ENCODE peak calls at places on chromosome 10, in four cellular contexts. O, E, K and S are unnamed samples.

GRCh38 chr10:63267414-63268138 is 134.4 kb downstream of the NRBF2 start:
- DNase-seq in E (no peak), K (no peak), O (peak), S (peak)

GRCh38 chr10:86349474-86349873 is 17.1 kb downstream of the GRID1 start:
- DNase-seq in O (peak), K (peak), E (no peak), S (no peak)

GRCh38 chr10:118729641-118730258 is 25.0 kb downstream of the CACUL1 start:
- DNase-seq in K (no peak), E (no peak), O (no peak), S (no peak)

GRCh38 chr10:88232978-88233537 is 350.1 kb downstream of the RNLS start:
- DNase-seq in K (no peak), O (no peak), E (no peak), S (no peak)

GRCh38 chr10:74738543-74738942 is 87.9 kb upstream of the KAT6B start:
- DNase-seq in K (no peak), O (no peak), E (no peak), S (no peak)

GRCh38 chr10:46524471-46525176 is 31.8 kb downstream of the GPRIN2 start:
- DNase-seq in O (no peak), K (no peak), E (peak), S (peak)

GRCh38 chr10:490256-490655 is 199.2 kb downstream of the DIP2C start:
- DNase-seq in O (no peak), E (no peak), K (no peak), S (no peak)

GRCh38 chr10:8618834-8619233 is 564.3 kb downstream of the GATA3 start:
- DNase-seq in E (no peak), O (no peak), K (no peak), S (no peak)

GRCh38 chr10:87585565-87586514 is 73.8 kb upstream of the PAPSS2 start:
- DNase-seq in O (peak), E (no peak), K (no peak), S (no peak)

GRCh38 chr10:15293862-15294835 is 76.9 kb downstream of the FAM171A1 start:
- DNase-seq in E (no peak), K (no peak), O (no peak), S (no peak)

GRCh38 chr10:28676297-28676967 is 889 bp upstream of the BAMBI start:
- DNase-seq in O (no peak), K (no peak), E (no peak), S (no peak)

GRCh38 chr10:58440484-58440883 is 55.3 kb downstream of the TFAM start:
- DNase-seq in K (no peak), E (no peak), O (no peak), S (no peak)

GRCh38 chr10:103618575-103619423 is 125.3 kb downstream of the NEURL1 start:
- DNase-seq in O (no peak), K (no peak), E (no peak), S (peak)

GRCh38 chr10:43926371-43926770 is 277.7 kb upstream of the ZNF32 start:
- DNase-seq in O (no peak), K (no peak), E (no peak), S (no peak)

GRCh38 chr10:488933-489215 is 200.6 kb downstream of the DIP2C start:
- DNase-seq in K (no peak), E (peak), O (no peak), S (no peak)

GRCh38 chr10:133422223-133422820 is 2.1 kb downstream of the SPRN start:
- DNase-seq in O (peak), E (no peak), K (no peak), S (no peak)

GRCh38 chr10:27529010-27529783 is 25.1 kb downstream of the RAB18 start:
- DNase-seq in K (no peak), E (no peak), O (no peak), S (no peak)

GRCh38 chr10:95963202-95963991 is 55.6 kb downstream of the CC2D2B start:
- DNase-seq in K (no peak), E (no peak), O (no peak), S (no peak)

GRCh38 chr10:44851413-44851812 is 59.7 kb upstream of the TMEM72 start:
- DNase-seq in E (no peak), O (no peak), K (no peak), S (no peak)

GRCh38 chr10:58457761-58458616 is 54.7 kb upstream of the BICC1 start:
- DNase-seq in E (no peak), O (no peak), K (no peak), S (peak)

GRCh38 chr10:27783660-27784059 is 38.0 kb upstream of the MKX start:
- DNase-seq in E (no peak), O (peak), K (peak), S (peak)

GRCh38 chr10:100370976-100371706 is 24.1 kb downstream of the SCD start:
- DNase-seq in E (peak), O (peak), K (no peak), S (peak)

GRCh38 chr10:84537447-84537931 is 209.1 kb downstream of the CCSER2 start:
- DNase-seq in K (no peak), E (no peak), O (peak), S (peak)

GRCh38 chr10:12868229-12868628 is 133.3 kb downstream of the CCDC3 start:
- DNase-seq in O (no peak), E (no peak), K (no peak), S (no peak)

GRCh38 chr10:98331888-98332287 is 63.9 kb upstream of the LOXL4 start:
- DNase-seq in K (peak), E (no peak), O (peak), S (no peak)

GRCh38 chr10:34628174-34628802 is 186.8 kb downstream of the PARD3 start:
- DNase-seq in K (no peak), O (peak), E (no peak), S (no peak)

GRCh38 chr10:32199724-32200394 is 143.6 kb upstream of the KIF5B start:
- DNase-seq in E (no peak), O (no peak), K (no peak), S (no peak)